ENCODE peak calls at places on chromosomes 7 and 10, in nine cellular contexts. H is CD4-positive, alpha-beta T cell; X is amygdala; W is stimulated activated CD8-positive, alpha-beta memory T cell treated with anti-CD3 and anti-CD28 coated beads, Interleukin-7, amount 100 ng/mL, for 48 hours; Q is substantia nigra; B is NAMALWA; Y is suprapubic skin; J is anterior cingulate cortex; U is dermis microvascular lymphatic vessel endothelial cell. A is an unnamed sample.

GRCh38 chr10:71581376-71581775 is 138.2 kb downstream of the C10orf105 start:
- DNase-seq in Q (peak), X (peak), Y (no peak), W (no peak), U (no peak), H (no peak), J (peak), B (no peak), A (no peak)

GRCh38 chr10:118818621-118819221 is 64.0 kb upstream of the CACUL1 start:
- DNase-seq in W (no peak), Q (peak), B (no peak), U (no peak), J (peak), Y (no peak), H (no peak), X (peak), A (no peak)

GRCh38 chr10:22158426-22158825 is 59.4 kb downstream of the EBLN1 start:
- DNase-seq in X (no peak), Q (no peak), H (no peak), W (no peak), J (no peak), B (no peak), U (no peak), Y (no peak), A (no peak)

GRCh38 chr10:30835146-30835545 is 196.5 kb downstream of the ZNF438 start:
- DNase-seq in X (no peak), U (no peak), Y (no peak), J (no peak), Q (no peak), B (no peak), H (no peak), W (no peak), A (no peak)

GRCh38 chr10:47176206-47176902 is 123.6 kb upstream of the GDF10 start:
- DNase-seq in J (no peak), B (no peak), Y (no peak), U (no peak), W (no peak), Q (no peak), H (no peak), X (no peak), A (no peak)

GRCh38 chr7:138979226-138979979 is 1.8 kb downstream of the KIAA1549 start:
- DNase-seq in J (no peak), H (no peak), U (no peak), Y (no peak), B (peak), X (no peak), Q (no peak), W (no peak), A (no peak)

GRCh38 chr10:77471069-77471536 is 166.5 kb downstream of the KCNMA1 start:
- DNase-seq in Y (no peak), W (no peak), U (no peak), B (no peak), X (no peak), H (no peak), Q (no peak), J (no peak), A (no peak)

GRCh38 chr7:82906502-82906901 is 256.2 kb downstream of the PCLO start:
- DNase-seq in H (no peak), Q (no peak), U (no peak), J (no peak), B (no peak), X (no peak), Y (no peak), W (no peak), A (no peak)

GRCh38 chr7:157397751-157398691 is 61.2 kb downstream of the DNAJB6 start:
- DNase-seq in Q (no peak), W (no peak), U (no peak), B (peak), J (no peak), X (no peak), Y (no peak), H (no peak), A (peak)

GRCh38 chr7:142139597-142140501 is 28.3 kb downstream of the MGAM2 start:
- DNase-seq in W (no peak), U (no peak), H (no peak), X (no peak), Q (no peak), Y (no peak), J (no peak), B (no peak), A (no peak)

A was measured in Daoy.